ENCODE peak calls at places on chromosomes 1 and 21, in six cellular contexts. One of them, this sample, is unnamed.

GRCh38 chr1:63688302-63688701 is 85.5 kb upstream of the ROR1 start:
- DNase-seq in CD8-positive, alpha-beta T cell: no peak
- DNase-seq in natural killer cell: no peak
- DNase-seq in glutamatergic neuron: no peak
- DNase-seq in dorsolateral prefrontal cortex: no peak
- DNase-seq in cardiac muscle cell: peak; percentile 79
- DNase-seq in this sample: no peak

GRCh38 chr1:156101880-156102279 is 12.6 kb upstream of the LMNA start:
- DNase-seq in CD8-positive, alpha-beta T cell: no peak
- DNase-seq in natural killer cell: no peak
- DNase-seq in glutamatergic neuron: no peak
- DNase-seq in dorsolateral prefrontal cortex: no peak
- DNase-seq in cardiac muscle cell: no peak
- DNase-seq in this sample: no peak

GRCh38 chr1:155134858-155135415 is 715 bp upstream of the SLC50A1 start:
- DNase-seq in CD8-positive, alpha-beta T cell: no peak
- DNase-seq in natural killer cell: no peak
- DNase-seq in glutamatergic neuron: peak; percentile 37
- DNase-seq in dorsolateral prefrontal cortex: no peak
- DNase-seq in cardiac muscle cell: peak; percentile 97
- DNase-seq in this sample: peak; percentile 66

GRCh38 chr1:210571356-210572334 is 242.9 kb downstream of the HHAT start:
- DNase-seq in CD8-positive, alpha-beta T cell: no peak
- DNase-seq in natural killer cell: no peak
- DNase-seq in glutamatergic neuron: no peak
- DNase-seq in dorsolateral prefrontal cortex: no peak
- DNase-seq in cardiac muscle cell: no peak
- DNase-seq in this sample: no peak

GRCh38 chr1:29743264-29743663 is 506.9 kb downstream of the PTPRU start:
- DNase-seq in CD8-positive, alpha-beta T cell: no peak
- DNase-seq in natural killer cell: no peak
- DNase-seq in glutamatergic neuron: no peak
- DNase-seq in dorsolateral prefrontal cortex: no peak
- DNase-seq in cardiac muscle cell: no peak
- DNase-seq in this sample: no peak

GRCh38 chr1:115134850-115135484 is 45.7 kb upstream of the TSPAN2 start:
- DNase-seq in CD8-positive, alpha-beta T cell: no peak
- DNase-seq in natural killer cell: no peak
- DNase-seq in glutamatergic neuron: no peak
- DNase-seq in dorsolateral prefrontal cortex: no peak
- DNase-seq in cardiac muscle cell: peak; percentile 67
- DNase-seq in this sample: no peak

GRCh38 chr1:115976900-115977480 is 677 bp downstream of the SLC22A15 start:
- DNase-seq in CD8-positive, alpha-beta T cell: no peak
- DNase-seq in natural killer cell: no peak
- DNase-seq in glutamatergic neuron: no peak
- DNase-seq in dorsolateral prefrontal cortex: peak; percentile 39
- DNase-seq in cardiac muscle cell: peak; percentile 9
- DNase-seq in this sample: no peak

GRCh38 chr1:233010164-233010563 is 59.8 kb downstream of the NTPCR start:
- DNase-seq in CD8-positive, alpha-beta T cell: no peak
- DNase-seq in natural killer cell: no peak
- DNase-seq in glutamatergic neuron: no peak
- DNase-seq in dorsolateral prefrontal cortex: no peak
- DNase-seq in cardiac muscle cell: no peak
- DNase-seq in this sample: no peak

GRCh38 chr1:198656500-198656932 is 17.7 kb downstream of the PTPRC start:
- DNase-seq in CD8-positive, alpha-beta T cell: peak; percentile 53
- DNase-seq in natural killer cell: peak; percentile 58
- DNase-seq in glutamatergic neuron: no peak
- DNase-seq in dorsolateral prefrontal cortex: no peak
- DNase-seq in cardiac muscle cell: peak; percentile 18
- DNase-seq in this sample: no peak

GRCh38 chr1:172670791-172671190 is 11.9 kb downstream of the FASLG start:
- DNase-seq in CD8-positive, alpha-beta T cell: no peak
- DNase-seq in natural killer cell: no peak
- DNase-seq in glutamatergic neuron: no peak
- DNase-seq in dorsolateral prefrontal cortex: no peak
- DNase-seq in cardiac muscle cell: no peak
- DNase-seq in this sample: no peak

GRCh38 chr1:112689842-112690237 is 15.4 kb downstream of the MOV10 start:
- DNase-seq in CD8-positive, alpha-beta T cell: no peak
- DNase-seq in natural killer cell: no peak
- DNase-seq in glutamatergic neuron: no peak
- DNase-seq in dorsolateral prefrontal cortex: no peak
- DNase-seq in cardiac muscle cell: no peak
- DNase-seq in this sample: no peak

GRCh38 chr1:207825719-207826556 is 74.1 kb downstream of the CD46 start:
- DNase-seq in CD8-positive, alpha-beta T cell: peak; percentile 57
- DNase-seq in natural killer cell: peak; percentile 78
- DNase-seq in glutamatergic neuron: no peak
- DNase-seq in dorsolateral prefrontal cortex: no peak
- DNase-seq in cardiac muscle cell: peak; percentile 36
- DNase-seq in this sample: no peak

GRCh38 chr1:165631403-165632151 is 543 bp downstream of the MGST3 start:
- DNase-seq in CD8-positive, alpha-beta T cell: peak; percentile 27
- DNase-seq in natural killer cell: peak; percentile 24
- DNase-seq in glutamatergic neuron: peak; percentile 60
- DNase-seq in dorsolateral prefrontal cortex: peak; percentile 31
- DNase-seq in cardiac muscle cell: peak; percentile 85
- DNase-seq in this sample: peak; percentile 59

GRCh38 chr1:40153073-40153770 is 8.0 kb upstream of the RLF start:
- DNase-seq in CD8-positive, alpha-beta T cell: no peak
- DNase-seq in natural killer cell: no peak
- DNase-seq in glutamatergic neuron: no peak
- DNase-seq in dorsolateral prefrontal cortex: no peak
- DNase-seq in cardiac muscle cell: peak; percentile 79
- DNase-seq in this sample: no peak

GRCh38 chr1:167194182-167194581 is 26.5 kb upstream of the POU2F1 start:
- DNase-seq in CD8-positive, alpha-beta T cell: no peak
- DNase-seq in natural killer cell: no peak
- DNase-seq in glutamatergic neuron: no peak
- DNase-seq in dorsolateral prefrontal cortex: no peak
- DNase-seq in cardiac muscle cell: no peak
- DNase-seq in this sample: no peak

GRCh38 chr1:231550448-231550781 is 21.9 kb downstream of the TSNAX start:
- DNase-seq in CD8-positive, alpha-beta T cell: no peak
- DNase-seq in natural killer cell: no peak
- DNase-seq in glutamatergic neuron: peak; percentile 22
- DNase-seq in dorsolateral prefrontal cortex: no peak
- DNase-seq in cardiac muscle cell: peak; percentile 12
- DNase-seq in this sample: no peak

GRCh38 chr21:38388684-38389676 is 109.3 kb downstream of the ERG start:
- DNase-seq in CD8-positive, alpha-beta T cell: no peak
- DNase-seq in natural killer cell: no peak
- DNase-seq in glutamatergic neuron: no peak
- DNase-seq in dorsolateral prefrontal cortex: no peak
- DNase-seq in cardiac muscle cell: no peak
- DNase-seq in this sample: no peak

GRCh38 chr1:54835970-54836369 is 34.8 kb upstream of the TTC22 start:
- DNase-seq in CD8-positive, alpha-beta T cell: no peak
- DNase-seq in natural killer cell: no peak
- DNase-seq in glutamatergic neuron: no peak
- DNase-seq in dorsolateral prefrontal cortex: no peak
- DNase-seq in cardiac muscle cell: no peak
- DNase-seq in this sample: no peak

GRCh38 chr1:221602866-221603265 is 139.0 kb downstream of the DUSP10 start:
- DNase-seq in CD8-positive, alpha-beta T cell: no peak
- DNase-seq in natural killer cell: no peak
- DNase-seq in glutamatergic neuron: no peak
- DNase-seq in dorsolateral prefrontal cortex: no peak
- DNase-seq in cardiac muscle cell: no peak
- DNase-seq in this sample: no peak

GRCh38 chr1:245310605-245311531 is 156.1 kb downstream of the KIF26B start:
- DNase-seq in CD8-positive, alpha-beta T cell: no peak
- DNase-seq in natural killer cell: no peak
- DNase-seq in glutamatergic neuron: peak; percentile 44
- DNase-seq in dorsolateral prefrontal cortex: no peak
- DNase-seq in cardiac muscle cell: peak; percentile 70
- DNase-seq in this sample: peak; percentile 32

GRCh38 chr21:44925027-44925755 is 4.5 kb upstream of the ITGB2 start:
- DNase-seq in CD8-positive, alpha-beta T cell: no peak
- DNase-seq in natural killer cell: no peak
- DNase-seq in glutamatergic neuron: no peak
- DNase-seq in dorsolateral prefrontal cortex: no peak
- DNase-seq in cardiac muscle cell: peak; percentile 83
- DNase-seq in this sample: no peak

GRCh38 chr1:53860967-53861411 is 22.9 kb upstream of the NDC1 start:
- DNase-seq in CD8-positive, alpha-beta T cell: peak; percentile 15
- DNase-seq in natural killer cell: no peak
- DNase-seq in glutamatergic neuron: peak; percentile 24
- DNase-seq in dorsolateral prefrontal cortex: no peak
- DNase-seq in cardiac muscle cell: peak; percentile 72
- DNase-seq in this sample: peak; percentile 45

GRCh38 chr1:156104065-156104810 is 10.3 kb upstream of the LMNA start:
- DNase-seq in CD8-positive, alpha-beta T cell: no peak
- DNase-seq in natural killer cell: peak; percentile 35
- DNase-seq in glutamatergic neuron: no peak
- DNase-seq in dorsolateral prefrontal cortex: no peak
- DNase-seq in cardiac muscle cell: peak; percentile 92
- DNase-seq in this sample: no peak

GRCh38 chr1:163561570-163562295 is 240.0 kb downstream of the NUF2 start:
- DNase-seq in CD8-positive, alpha-beta T cell: no peak
- DNase-seq in natural killer cell: no peak
- DNase-seq in glutamatergic neuron: no peak
- DNase-seq in dorsolateral prefrontal cortex: no peak
- DNase-seq in cardiac muscle cell: peak; percentile 30
- DNase-seq in this sample: no peak
- TF ChIP-seq CTCF in CD8-positive, alpha-beta T cell: no peak
- TF ChIP-seq CTCF in natural killer cell: no peak
- TF ChIP-seq CTCF in glutamatergic neuron: peak; percentile 23
- TF ChIP-seq CTCF in dorsolateral prefrontal cortex: peak; percentile 31
- TF ChIP-seq CTCF in cardiac muscle cell: peak; percentile 40
- TF ChIP-seq CTCF in this sample: peak; percentile 46

DNA sequence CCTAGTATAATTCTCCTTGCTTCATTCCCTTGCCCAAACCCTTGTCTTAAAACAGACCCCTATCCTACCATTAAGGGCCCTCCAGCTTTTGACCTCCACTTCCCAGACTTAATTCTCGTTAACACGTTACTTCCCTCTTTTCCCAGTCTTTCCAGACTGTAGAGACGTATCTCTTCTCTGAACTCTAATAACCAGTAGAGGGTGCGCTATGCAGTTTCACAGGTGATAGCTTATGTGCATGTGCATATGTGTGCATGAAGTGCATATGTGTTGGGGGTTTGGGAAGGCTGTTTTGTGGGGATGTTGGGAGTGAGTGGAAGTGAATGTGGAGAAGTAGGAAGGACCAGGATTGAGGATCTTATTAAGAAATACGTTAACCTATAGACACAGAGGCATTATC is 78.1 kb upstream of the CCDC190 start:
- DNase-seq in CD8-positive, alpha-beta T cell: no peak
- DNase-seq in natural killer cell: no peak
- DNase-seq in glutamatergic neuron: no peak
- DNase-seq in dorsolateral prefrontal cortex: no peak
- DNase-seq in cardiac muscle cell: no peak
- DNase-seq in this sample: no peak
- TF ChIP-seq CTCF in CD8-positive, alpha-beta T cell: no peak
- TF ChIP-seq CTCF in natural killer cell: no peak
- TF ChIP-seq CTCF in glutamatergic neuron: no peak
- TF ChIP-seq CTCF in dorsolateral prefrontal cortex: no peak
- TF ChIP-seq CTCF in cardiac muscle cell: no peak
- TF ChIP-seq CTCF in this sample: no peak

GRCh38 chr1:169271094-169271493 is 96.5 kb downstream of the NME7 start:
- DNase-seq in CD8-positive, alpha-beta T cell: no peak
- DNase-seq in natural killer cell: no peak
- DNase-seq in glutamatergic neuron: no peak
- DNase-seq in dorsolateral prefrontal cortex: no peak
- DNase-seq in cardiac muscle cell: peak; percentile 56
- DNase-seq in this sample: no peak
- TF ChIP-seq CTCF in CD8-positive, alpha-beta T cell: no peak
- TF ChIP-seq CTCF in natural killer cell: no peak
- TF ChIP-seq CTCF in glutamatergic neuron: no peak
- TF ChIP-seq CTCF in dorsolateral prefrontal cortex: peak; percentile 13
- TF ChIP-seq CTCF in cardiac muscle cell: no peak
- TF ChIP-seq CTCF in this sample: no peak

DNA sequence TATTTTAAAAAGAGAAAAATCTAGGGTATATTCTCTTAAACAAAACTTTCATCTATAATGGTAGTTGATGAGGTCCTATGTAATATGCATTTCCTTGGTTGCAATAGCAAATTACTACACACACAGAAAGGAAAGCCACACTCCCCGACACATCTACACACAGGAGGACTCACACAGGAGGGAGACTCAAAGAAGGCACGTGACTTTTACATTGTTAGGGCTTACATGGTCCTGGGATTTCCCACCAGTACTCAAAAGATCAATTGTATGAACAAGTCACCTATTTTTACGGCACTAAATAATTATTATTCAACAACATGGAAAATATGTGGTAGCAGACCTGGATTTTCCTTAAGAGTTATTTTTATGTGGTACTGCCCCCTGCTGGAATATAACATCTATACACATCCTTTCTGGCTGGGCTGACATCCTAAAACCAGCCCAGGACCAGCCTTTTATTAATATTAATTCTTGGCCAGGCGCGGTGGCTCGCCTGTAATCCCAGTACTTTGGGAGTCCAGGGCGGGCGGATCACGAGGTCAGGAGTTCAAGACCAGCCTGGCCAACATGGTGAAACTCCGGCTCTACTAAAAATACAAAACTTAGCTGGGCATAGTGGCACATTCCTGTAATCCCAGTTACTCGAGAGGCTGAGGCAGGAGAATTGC is 33.9 kb upstream of the LGALS8 start:
- DNase-seq in CD8-positive, alpha-beta T cell: no peak
- DNase-seq in natural killer cell: no peak
- DNase-seq in glutamatergic neuron: no peak
- DNase-seq in dorsolateral prefrontal cortex: no peak
- DNase-seq in cardiac muscle cell: peak; percentile 81
- DNase-seq in this sample: no peak
- TF ChIP-seq CTCF in CD8-positive, alpha-beta T cell: peak; percentile 69
- TF ChIP-seq CTCF in natural killer cell: peak; percentile 79
- TF ChIP-seq CTCF in glutamatergic neuron: peak; percentile 85
- TF ChIP-seq CTCF in dorsolateral prefrontal cortex: peak; percentile 68
- TF ChIP-seq CTCF in cardiac muscle cell: peak; percentile 47
- TF ChIP-seq CTCF in this sample: peak; percentile 57

GRCh38 chr1:32998997-32999396 is 34.4 kb upstream of the RNF19B start:
- DNase-seq in CD8-positive, alpha-beta T cell: no peak
- DNase-seq in natural killer cell: no peak
- DNase-seq in glutamatergic neuron: no peak
- DNase-seq in dorsolateral prefrontal cortex: no peak
- DNase-seq in cardiac muscle cell: peak; percentile 59
- DNase-seq in this sample: no peak

GRCh38 chr1:33003657-33004056 is 33.0 kb downstream of the AK2 start:
- DNase-seq in CD8-positive, alpha-beta T cell: no peak
- DNase-seq in natural killer cell: no peak
- DNase-seq in glutamatergic neuron: no peak
- DNase-seq in dorsolateral prefrontal cortex: no peak
- DNase-seq in cardiac muscle cell: no peak
- DNase-seq in this sample: no peak

GRCh38 chr1:33000427-33001026 is 35.9 kb upstream of the RNF19B start:
- DNase-seq in CD8-positive, alpha-beta T cell: no peak
- DNase-seq in natural killer cell: no peak
- DNase-seq in glutamatergic neuron: no peak
- DNase-seq in dorsolateral prefrontal cortex: no peak
- DNase-seq in cardiac muscle cell: no peak
- DNase-seq in this sample: no peak

GRCh38 chr1:33002006-33002405 is 34.7 kb downstream of the AK2 start:
- DNase-seq in CD8-positive, alpha-beta T cell: no peak
- DNase-seq in natural killer cell: no peak
- DNase-seq in glutamatergic neuron: no peak
- DNase-seq in dorsolateral prefrontal cortex: no peak
- DNase-seq in cardiac muscle cell: no peak
- DNase-seq in this sample: no peak

GRCh38 chr1:33001282-33001681 is 35.4 kb downstream of the AK2 start:
- DNase-seq in CD8-positive, alpha-beta T cell: no peak
- DNase-seq in natural killer cell: no peak
- DNase-seq in glutamatergic neuron: no peak
- DNase-seq in dorsolateral prefrontal cortex: no peak
- DNase-seq in cardiac muscle cell: no peak
- DNase-seq in this sample: no peak
- TF ChIP-seq CTCF in CD8-positive, alpha-beta T cell: peak; percentile 29
- TF ChIP-seq CTCF in natural killer cell: no peak
- TF ChIP-seq CTCF in glutamatergic neuron: no peak
- TF ChIP-seq CTCF in dorsolateral prefrontal cortex: no peak
- TF ChIP-seq CTCF in cardiac muscle cell: peak; percentile 12
- TF ChIP-seq CTCF in this sample: peak; percentile 10